ENCODE peak calls at places on chromosomes 1 and 21, in six cellular contexts. S is lower lobe of right lung, U is esophagus muscularis mucosa, P is stomach, I is GM13977, J is neural crest cell. C is an unnamed sample.

GRCh38 chr1:202709276-202710041 is 795 bp downstream of the SYT2 start:
- DNase-seq in S (no peak), U (no peak), P (no peak), I (no peak), J (no peak), C (no peak)

GRCh38 chr1:43843684-43844083 is 89.9 kb upstream of the ARTN start:
- DNase-seq in S (no peak), U (peak), P (no peak), I (no peak), J (no peak), C (no peak)

GRCh38 chr21:46068516-46069079 is 29.3 kb upstream of the COL6A2 start:
- DNase-seq in S (peak), U (no peak), P (no peak), I (no peak), J (no peak), C (no peak)

GRCh38 chr1:6095511-6096242 is 50.0 kb downstream of the KCNAB2 start:
- DNase-seq in S (peak), U (no peak), P (no peak), I (no peak), J (no peak), C (no peak)

GRCh38 chr1:221166559-221167318 is 287.5 kb downstream of the HLX start:
- DNase-seq in S (no peak), U (no peak), P (no peak), I (peak), J (no peak), C (no peak)

GRCh38 chr1:38046333-38046883 is at the start of gene POU3F1:
- DNase-seq in S (no peak), U (no peak), P (no peak), I (no peak), J (no peak), C (no peak)

GRCh38 chr1:3922201-3922725 is 22.2 kb upstream of the C1orf174 start:
- DNase-seq in S (peak), U (no peak), P (no peak), I (no peak), J (no peak), C (no peak)

GRCh38 chr1:3921786-3922185 is 21.7 kb upstream of the C1orf174 start:
- DNase-seq in S (no peak), U (no peak), P (no peak), I (no peak), J (no peak), C (no peak)

GRCh38 chr1:6460349-6461236 is 5.4 kb downstream of the TNFRSF25 start:
- DNase-seq in S (no peak), U (no peak), P (peak), I (peak), J (no peak), C (no peak)

GRCh38 chr1:229753764-229754553 is 127.9 kb downstream of the URB2 start:
- DNase-seq in S (no peak), U (no peak), P (peak), I (peak), J (no peak), C (no peak)

GRCh38 chr1:46569909-46570725 is 18.7 kb upstream of the KNCN start:
- DNase-seq in S (no peak), U (no peak), P (no peak), I (no peak), J (no peak), C (no peak)

GRCh38 chr1:9842781-9843575 is 19.2 kb upstream of the CLSTN1 start:
- DNase-seq in S (peak), U (no peak), P (peak), I (no peak), J (no peak), C (no peak)

GRCh38 chr1:14320986-14321385 is 277.5 kb upstream of the KAZN start:
- DNase-seq in S (no peak), U (no peak), P (no peak), I (no peak), J (no peak), C (no peak)

GRCh38 chr1:66929999-66930822 is 5.4 kb downstream of the MIER1 start:
- DNase-seq in S (peak), U (peak), P (peak), I (peak), J (peak), C (peak)
- TF ChIP-seq CTCF in S (peak), U (peak), P (peak), I (peak), J (peak), C (peak)

DNA sequence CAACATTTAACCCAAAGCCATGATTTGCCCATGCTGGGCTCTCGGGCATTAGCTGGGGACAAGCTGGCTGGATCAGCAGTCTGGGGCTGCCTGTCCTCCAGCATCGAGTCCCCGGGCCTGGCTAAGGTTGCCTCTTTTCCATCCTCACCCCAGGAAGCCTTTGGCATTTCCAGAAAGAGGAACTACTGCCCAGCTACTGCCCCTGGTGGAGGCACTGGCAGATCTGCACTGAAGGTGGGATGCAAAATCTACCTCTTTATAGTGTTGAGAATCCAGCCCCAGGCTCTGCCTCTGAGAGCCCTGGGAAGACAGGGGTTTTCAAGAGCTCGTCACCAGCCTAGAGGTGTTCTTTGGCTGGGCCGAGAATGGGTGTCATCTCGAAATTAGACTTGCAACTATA is 635.9 kb downstream of the MATN1 start:
- DNase-seq in S (no peak), U (no peak), P (no peak), I (no peak), J (no peak), C (peak)
- TF ChIP-seq CTCF in S (peak), U (no peak), P (no peak), I (no peak), J (peak), C (peak)

GRCh38 chr1:92410706-92411105 is 76.0 kb downstream of the GFI1 start:
- DNase-seq in S (no peak), U (peak), P (no peak), I (no peak), J (no peak), C (no peak)
- TF ChIP-seq CTCF in S (no peak), U (no peak), P (no peak), I (no peak), J (no peak), C (no peak)

DNA sequence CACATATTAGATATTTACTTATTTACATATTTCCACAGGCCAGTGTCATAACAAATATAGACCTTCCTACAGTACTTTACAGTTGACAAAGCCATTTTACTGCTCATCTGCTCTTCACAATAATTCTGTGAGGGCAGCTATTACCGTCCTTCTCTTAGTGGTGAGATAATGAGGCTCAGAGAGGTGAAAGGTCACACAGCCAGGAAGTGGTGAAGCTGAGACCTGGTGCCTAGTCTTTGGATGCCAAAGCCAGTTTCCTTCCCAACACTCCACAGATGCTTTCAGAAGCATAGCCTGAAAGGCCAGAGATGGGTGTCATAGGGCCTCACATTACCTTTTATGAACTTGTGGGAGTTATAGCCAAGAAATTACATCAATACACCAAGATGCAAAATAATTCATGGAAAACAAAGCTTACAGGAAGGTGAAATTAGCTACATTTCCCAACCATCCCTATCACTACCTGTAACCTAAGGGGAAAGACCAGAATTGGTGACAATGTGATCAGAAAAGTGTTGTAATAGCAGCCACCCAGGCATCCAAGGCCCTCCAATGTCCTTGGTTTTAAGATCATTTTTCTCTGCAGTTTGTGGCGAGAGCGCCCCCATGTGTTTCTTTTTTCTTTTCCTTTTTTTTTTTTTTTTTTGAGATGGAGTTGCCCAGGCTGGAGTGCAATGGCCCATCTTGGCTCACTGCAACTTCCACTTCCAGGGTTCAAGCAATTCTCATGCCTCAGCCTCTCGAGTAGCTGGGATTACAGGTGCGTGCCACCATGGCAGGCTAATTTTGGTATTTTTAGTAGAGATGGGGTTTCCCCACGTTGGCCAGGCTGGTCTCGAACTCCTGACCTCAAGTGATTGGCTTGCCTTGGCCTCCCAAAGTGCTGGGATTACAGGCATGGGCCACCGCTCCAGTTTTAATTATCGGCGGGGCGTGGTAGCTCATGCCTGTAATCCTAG is 26.5 kb upstream of the RPL11 start:
- DNase-seq in S (no peak), U (no peak), P (no peak), I (peak), J (no peak), C (no peak)
- TF ChIP-seq CTCF in S (no peak), U (no peak), P (no peak), I (peak), J (peak), C (no peak)

DNA sequence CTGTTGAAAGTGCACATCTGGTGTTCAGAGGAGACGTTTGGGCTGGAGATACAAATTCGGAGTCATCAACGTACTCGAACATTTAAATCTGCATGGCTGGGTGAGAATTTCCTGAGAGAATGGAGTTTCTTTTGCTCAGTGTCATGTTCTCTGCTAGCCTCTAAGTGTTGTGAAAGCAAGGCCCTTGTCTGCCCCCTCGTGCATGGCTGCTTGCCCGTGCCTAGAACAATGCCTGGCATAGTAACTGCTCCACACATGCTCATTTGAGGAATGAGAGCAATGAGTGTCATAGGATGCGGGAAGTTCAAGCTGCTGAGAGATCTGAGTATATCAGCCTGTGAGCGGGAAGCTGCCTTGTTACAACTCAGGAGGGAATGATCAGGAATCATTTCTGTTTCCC is 171.1 kb upstream of the CSF3R start:
- DNase-seq in S (no peak), U (no peak), P (no peak), I (no peak), J (no peak), C (no peak)
- TF ChIP-seq CTCF in S (no peak), U (no peak), P (no peak), I (no peak), J (no peak), C (no peak)

GRCh38 chr1:30908446-30908885 is at the start of gene SDC3:
- DNase-seq in S (no peak), U (no peak), P (peak), I (peak), J (no peak), C (peak)

GRCh38 chr1:30906631-30907389 is 1.7 kb downstream of the SDC3 start:
- DNase-seq in S (no peak), U (no peak), P (no peak), I (no peak), J (no peak), C (no peak)

GRCh38 chr1:30908886-30909777 is 574 bp upstream of the SDC3 start:
- DNase-seq in S (no peak), U (no peak), P (no peak), I (no peak), J (no peak), C (no peak)

GRCh38 chr1:30907390-30907640 is 1.2 kb downstream of the SDC3 start:
- DNase-seq in S (no peak), U (no peak), P (no peak), I (no peak), J (no peak), C (no peak)

GRCh38 chr1:30907641-30908445 is 715 bp downstream of the SDC3 start:
- DNase-seq in S (no peak), U (no peak), P (no peak), I (no peak), J (no peak), C (no peak)
- TF ChIP-seq CTCF in S (no peak), U (no peak), P (no peak), I (no peak), J (no peak), C (no peak)

C was measured in Calu3.